ENCODE peak calls at places on chromosomes 4 and X, in nine cellular contexts. S is heart left ventricle, M is A549, Q is uterus, D is body of pancreas, O is Peyer's patch, U is adipocyte, R is cardiac muscle cell, K is sigmoid colon. Z is an unnamed sample. For H3K4me1, the result is how much of the 10 kb centered on the place peaks cover.

GRCh38 chr4:187135878-187136277 is 412.2 kb upstream of the FAT1 start:
- DNase-seq in S (no peak), D (no peak), O (no peak), U (no peak), R (no peak), K (no peak), M (no peak), Q (no peak), Z (no peak)

GRCh38 chr4:38160487-38161207 is 200.4 kb downstream of the PTTG2 start:
- DNase-seq in Q (peak), K (peak), U (peak), O (peak), R (no peak), S (no peak), M (peak), D (peak), Z (no peak)

GRCh38 chr4:84238247-84239090 is 260.6 kb downstream of the NKX6-1 start:
- DNase-seq in R (no peak), M (no peak), D (no peak), U (peak), Q (no peak), O (no peak), S (no peak), K (no peak), Z (no peak)

GRCh38 chrX:120293015-120293414 is 18.2 kb downstream of the TMEM255A start:
- DNase-seq in O (no peak), K (no peak), Q (no peak), S (no peak), M (no peak), D (no peak), R (no peak), U (no peak), Z (no peak)

GRCh38 chrX:155819525-155819924 is 61.6 kb upstream of the VAMP7 start:
- DNase-seq in K (no peak), O (no peak), R (no peak), S (no peak), M (no peak), D (no peak), U (no peak), Q (no peak), Z (no peak)

GRCh38 chr4:124948976-124949597 is 236.6 kb upstream of the ANKRD50 start:
- DNase-seq in O (no peak), K (no peak), Q (no peak), U (no peak), R (no peak), S (no peak), D (no peak), M (no peak), Z (no peak)

GRCh38 chrX:125791781-125792180 is 374.3 kb downstream of the DCAF12L2 start:
- DNase-seq in R (no peak), Q (no peak), K (no peak), O (no peak), S (no peak), D (no peak), M (no peak), U (no peak), Z (no peak)

GRCh38 chrX:116872931-116873330 is 410.2 kb upstream of the CT83 start:
- DNase-seq in M (no peak), K (no peak), U (no peak), O (no peak), Q (no peak), D (no peak), R (no peak), S (no peak), Z (no peak)

GRCh38 chrX:128310912-128311311 is 258.7 kb upstream of the ACTRT1 start:
- DNase-seq in S (no peak), Q (no peak), U (no peak), D (no peak), O (no peak), R (no peak), M (no peak), K (no peak), Z (no peak)

GRCh38 chr4:140740906-140741670 is 15.1 kb downstream of the TBC1D9 start:
- DNase-seq in K (no peak), O (no peak), R (no peak), Q (no peak), S (no peak), M (no peak), U (no peak), D (no peak), Z (no peak)

DNA sequence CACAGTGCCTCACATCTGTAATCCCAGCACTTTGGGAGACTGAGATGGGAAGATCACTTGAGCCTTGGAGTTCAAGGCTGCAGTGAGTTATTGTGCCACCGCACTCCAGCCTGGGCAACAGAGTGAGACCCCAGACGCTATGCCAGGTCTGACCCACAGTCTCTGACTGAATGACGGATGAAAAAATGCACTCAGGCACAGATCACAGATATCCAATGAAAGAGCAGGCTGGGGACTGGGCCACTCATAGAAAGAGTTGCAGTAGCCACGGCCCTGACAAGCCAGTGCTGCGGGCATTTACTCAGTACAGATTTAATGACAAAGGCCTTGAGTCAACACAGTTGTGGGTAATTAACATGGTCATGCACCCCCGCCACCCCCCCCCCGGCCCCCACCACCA is 22.7 kb downstream of the NUDT6 start:
- DNase-seq in K (no peak), Q (no peak), S (no peak), R (no peak), M (no peak), O (no peak), U (no peak), D (no peak), Z (no peak)
- H3K4me1 ChIP-seq in K (under half), Q (under half), S (under half), R (under half), M (half or more), O (under half), U (half or more), D (under half), Z (under half)

GRCh38 chr4:150306719-150307118 is 228.5 kb downstream of the DCLK2 start:
- DNase-seq in S (no peak), R (no peak), O (no peak), K (no peak), U (no peak), M (no peak), D (no peak), Q (no peak), Z (no peak)
- H3K4me1 ChIP-seq in S (under half), R (under half), O (under half), K (half or more), U (under half), M (under half), D (under half), Q (under half), Z (under half)

DNA sequence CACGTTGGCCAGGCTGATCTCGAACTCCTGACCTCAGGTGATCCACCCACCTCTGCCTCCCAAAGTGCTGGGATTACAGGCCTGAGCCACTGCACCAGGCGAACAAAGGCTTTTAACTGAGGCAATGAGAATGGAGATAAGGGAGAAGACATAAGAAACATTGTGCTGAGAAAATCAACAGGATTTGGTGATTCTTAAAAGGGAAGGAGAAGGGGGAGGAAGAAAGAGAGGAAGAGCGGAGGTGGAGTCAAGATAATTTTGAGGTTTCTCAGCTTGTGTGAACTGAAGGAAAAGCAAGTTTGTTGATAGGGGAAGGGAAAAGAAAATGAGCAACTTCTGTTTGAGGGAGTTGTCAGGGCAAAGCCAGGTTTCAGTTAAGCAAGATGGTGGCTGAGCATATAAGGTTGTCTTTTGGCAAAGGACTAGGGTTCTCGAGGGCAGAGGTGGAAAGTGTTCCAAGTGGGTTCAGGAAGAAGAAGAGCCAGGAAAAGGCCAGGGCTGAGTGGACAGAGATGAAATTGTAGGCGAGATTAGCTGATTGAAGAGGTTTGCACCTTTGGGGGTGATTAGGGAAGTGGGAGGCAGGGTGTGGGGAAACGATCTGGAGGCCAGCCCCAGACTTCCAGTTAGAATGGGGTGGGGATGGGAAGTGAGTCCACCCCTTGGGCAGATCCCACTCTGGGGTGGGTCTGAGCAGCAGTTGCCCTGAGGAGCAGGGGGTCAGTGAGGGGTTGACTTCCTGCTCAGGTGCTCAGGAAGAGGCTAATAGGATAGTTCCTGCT is 7.8 kb downstream of the DOCK11 start:
- DNase-seq in O (no peak), Q (no peak), K (no peak), R (no peak), M (no peak), D (no peak), U (no peak), S (no peak), Z (no peak)
- H3K4me1 ChIP-seq in O (under half), Q (under half), K (under half), R (under half), M (under half), D (under half), U (under half), S (under half), Z (under half)

DNA sequence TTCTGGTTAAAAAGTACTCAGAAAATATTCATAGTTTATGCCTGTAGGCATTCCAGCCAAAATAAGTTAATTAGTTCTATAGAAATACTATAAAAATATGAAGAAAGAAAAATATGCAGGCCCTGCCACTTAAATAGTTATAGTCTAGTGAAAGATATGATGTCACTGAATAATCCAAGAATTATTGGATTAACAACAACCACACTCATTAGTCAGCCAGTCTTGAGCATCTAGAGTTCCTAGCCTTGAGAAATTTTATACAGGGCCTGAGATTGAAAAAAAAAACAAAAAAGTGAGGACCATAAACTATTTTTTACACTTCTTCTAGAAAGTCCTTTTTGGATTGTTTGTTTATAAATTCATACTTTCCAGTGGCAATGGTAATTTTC is 823.0 kb downstream of the FAT4 start:
- DNase-seq in D (no peak), Q (no peak), S (no peak), K (no peak), U (no peak), R (no peak), M (no peak), O (no peak), Z (no peak)
- H3K4me1 ChIP-seq in D (under half), Q (under half), S (under half), K (under half), U (under half), R (under half), M (under half), O (under half), Z (under half)

GRCh38 chrX:9529223-9529622 is 64.4 kb downstream of the TBL1X start:
- DNase-seq in R (no peak), K (no peak), M (no peak), D (no peak), O (no peak), U (no peak), S (no peak), Q (no peak), Z (no peak)
- H3K4me1 ChIP-seq in R (under half), K (under half), M (under half), D (under half), O (under half), U (under half), S (under half), Q (under half), Z (under half)

GRCh38 chr4:147830102-147830463 is 98.2 kb downstream of the ARHGAP10 start:
- DNase-seq in R (no peak), S (no peak), Q (no peak), U (no peak), O (no peak), K (no peak), D (no peak), M (no peak), Z (no peak)

GRCh38 chr4:147831452-147832192 is 99.7 kb downstream of the ARHGAP10 start:
- DNase-seq in Q (no peak), O (no peak), K (peak), S (peak), R (no peak), D (no peak), U (peak), M (peak), Z (no peak)

GRCh38 chr4:147833254-147833653 is 101.4 kb downstream of the ARHGAP10 start:
- DNase-seq in O (no peak), M (no peak), U (no peak), S (no peak), R (no peak), D (no peak), K (no peak), Q (no peak), Z (no peak)

GRCh38 chr4:147829401-147830101 is 97.7 kb downstream of the ARHGAP10 start:
- DNase-seq in M (no peak), D (no peak), O (no peak), Q (peak), U (peak), S (peak), K (peak), R (peak), Z (no peak)

GRCh38 chr4:147830987-147831386 is 99.1 kb downstream of the ARHGAP10 start:
- DNase-seq in R (no peak), S (no peak), U (peak), D (no peak), O (no peak), Q (no peak), K (no peak), M (no peak), Z (no peak)
- H3K4me1 ChIP-seq in R (under half), S (under half), U (half or more), D (under half), O (under half), Q (under half), K (half or more), M (under half), Z (under half)

DNA sequence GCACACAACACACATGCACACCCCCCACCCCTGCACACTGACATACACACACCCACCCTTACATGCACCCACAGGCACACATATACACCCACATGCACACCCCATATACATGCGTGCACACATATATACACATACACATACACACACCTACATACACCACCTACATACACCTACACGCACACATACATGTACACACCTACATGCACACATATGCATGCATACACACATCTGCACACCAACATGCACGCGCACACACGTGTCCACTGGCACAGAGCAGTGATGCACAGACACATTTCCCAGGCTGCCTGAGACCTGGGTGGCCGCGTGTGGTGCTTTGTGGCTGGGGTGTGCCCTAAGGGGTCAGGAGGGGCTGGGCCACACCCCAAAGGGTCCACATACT is 31.7 kb downstream of the FGFRL1 start:
- DNase-seq in S (no peak), Q (no peak), O (no peak), M (no peak), D (no peak), K (no peak), U (no peak), R (no peak), Z (peak)
- H3K4me1 ChIP-seq in S (under half), Q (under half), O (under half), M (half or more), D (under half), K (under half), U (half or more), R (under half), Z (under half)

GRCh38 chr4:153954654-153955053 is 165.8 kb upstream of the SFRP2 start:
- DNase-seq in M (no peak), Q (no peak), R (no peak), U (no peak), K (no peak), S (no peak), D (no peak), O (no peak), Z (no peak)

GRCh38 chr4:153947124-153947523 is 158.2 kb upstream of the SFRP2 start:
- DNase-seq in U (no peak), S (no peak), Q (no peak), O (no peak), D (no peak), M (no peak), R (no peak), K (no peak), Z (no peak)

GRCh38 chr4:153945704-153946103 is 156.8 kb upstream of the SFRP2 start:
- DNase-seq in R (no peak), U (no peak), D (no peak), K (no peak), O (no peak), M (no peak), Q (no peak), S (no peak), Z (no peak)

GRCh38 chr4:153947998-153948397 is 159.1 kb upstream of the SFRP2 start:
- DNase-seq in O (no peak), U (no peak), S (no peak), R (no peak), K (no peak), Q (no peak), M (no peak), D (no peak), Z (no peak)

DNA sequence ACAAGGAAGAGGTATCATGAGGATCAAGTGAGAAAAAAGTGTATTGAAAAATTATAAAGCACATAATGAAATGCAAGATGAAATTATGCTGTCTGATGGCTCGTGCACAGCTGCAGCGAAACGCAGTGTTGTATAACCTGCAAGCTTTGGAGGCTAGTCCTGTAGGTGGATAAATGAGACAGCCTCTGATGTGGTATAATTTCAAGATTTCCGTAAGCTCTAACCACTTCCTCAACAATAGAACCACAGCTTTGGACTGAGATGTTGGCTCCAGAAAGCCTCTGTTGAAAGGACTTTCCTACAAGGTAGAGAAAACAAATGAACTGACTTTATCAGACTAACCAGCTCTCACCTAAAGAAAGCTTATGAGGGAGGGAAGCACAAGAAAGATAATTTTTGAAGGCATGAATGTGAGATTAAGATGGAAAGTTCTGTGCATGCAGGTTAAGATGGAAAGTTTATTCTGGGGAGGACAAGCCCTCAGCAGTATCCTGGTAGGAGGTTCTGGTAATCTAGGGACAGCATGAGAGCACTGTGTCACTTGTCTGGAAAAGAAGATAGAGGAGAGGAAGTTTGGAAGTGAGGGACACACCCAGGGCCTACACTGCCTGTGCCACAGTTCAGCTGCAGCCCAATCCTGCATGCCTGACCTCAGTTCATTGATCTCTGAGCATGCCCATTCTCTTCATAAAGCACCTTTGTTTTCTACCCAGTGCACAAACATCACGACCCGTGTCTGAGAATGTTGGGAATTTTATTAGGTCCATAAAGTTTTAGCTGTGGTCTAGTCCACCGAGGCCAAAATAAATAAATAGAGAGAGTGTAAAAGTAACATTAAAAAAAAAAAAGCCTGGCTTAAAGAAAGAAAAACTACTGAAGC is 161.5 kb upstream of the SFRP2 start:
- DNase-seq in Q (no peak), U (peak), S (no peak), D (peak), M (no peak), R (no peak), K (no peak), O (no peak), Z (no peak)
- H3K4me1 ChIP-seq in Q (under half), U (under half), S (under half), D (under half), M (under half), R (under half), K (under half), O (under half), Z (under half)

GRCh38 chr4:73599182-73599581 is 21.1 kb downstream of the RASSF6 start:
- DNase-seq in Q (no peak), U (peak), O (peak), D (peak), S (no peak), M (peak), K (no peak), R (no peak), Z (no peak)
- H3K4me1 ChIP-seq in Q (under half), U (under half), O (under half), D (half or more), S (under half), M (half or more), K (under half), R (under half), Z (under half)

DNA sequence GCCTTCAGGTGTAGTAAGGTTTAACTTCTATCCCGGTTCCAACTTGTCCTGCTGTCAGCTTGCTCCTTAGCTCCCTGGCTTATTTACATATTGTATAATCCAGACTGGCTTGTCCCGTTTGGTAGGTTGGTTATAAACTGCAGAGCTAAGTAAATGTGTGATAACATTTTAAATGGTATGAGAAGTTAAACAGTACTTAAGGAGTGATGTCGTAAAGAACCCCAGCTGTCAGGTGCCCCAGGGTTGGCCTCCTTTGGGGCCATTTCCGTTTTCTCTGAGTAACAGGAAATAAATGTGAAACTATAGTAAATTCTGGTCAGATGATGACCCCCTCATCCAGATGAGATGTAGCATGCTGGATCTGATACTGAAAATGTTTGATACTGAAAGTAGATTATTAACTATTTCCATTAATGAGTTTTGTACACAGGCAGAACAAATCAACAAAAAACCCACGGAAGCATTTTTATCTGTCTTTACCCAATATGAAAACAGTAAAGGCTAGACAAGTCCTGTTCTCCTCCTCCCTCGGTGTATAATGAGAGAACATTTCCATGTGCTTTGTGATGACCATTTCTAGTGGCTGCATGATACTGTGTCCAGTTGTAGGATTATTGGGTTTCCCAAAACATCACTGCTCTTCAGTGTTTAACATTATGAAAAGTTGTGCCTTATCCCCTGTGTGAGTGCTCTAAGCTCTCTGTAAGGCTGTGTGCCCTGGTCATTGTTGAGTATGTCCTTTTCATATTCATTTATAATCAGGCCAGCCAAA is 22.4 kb downstream of the GAB1 start:
- DNase-seq in O (no peak), U (no peak), D (peak), M (no peak), K (no peak), S (no peak), R (no peak), Q (no peak), Z (peak)
- H3K4me1 ChIP-seq in O (half or more), U (under half), D (under half), M (under half), K (half or more), S (under half), R (under half), Q (under half), Z (under half)